ENCODE peak calls at places on chromosome 3, in four cellular contexts. Y is ACHN, T is COLO829, Z is LHCN-M2. L is an unnamed sample.

GRCh38 chr3:171797265-171797679 is 13.0 kb downstream of the PLD1 start:
- DNase-seq in Y (no peak), T (no peak), Z (no peak), L (no peak)

GRCh38 chr3:161999846-162000245 is 503.2 kb downstream of the OTOL1 start:
- DNase-seq in Y (no peak), T (no peak), Z (no peak), L (no peak)

GRCh38 chr3:176974303-176974702 is 223.0 kb downstream of the TBL1XR1 start:
- DNase-seq in Y (no peak), T (no peak), Z (no peak), L (peak)

GRCh38 chr3:64916937-64917336 is 229.1 kb upstream of the ADAMTS9 start:
- DNase-seq in Y (no peak), T (no peak), Z (no peak), L (no peak)

GRCh38 chr3:141302364-141303141 is 65.8 kb upstream of the ZBTB38 start:
- DNase-seq in Y (no peak), T (peak), Z (peak), L (peak)

GRCh38 chr3:113912551-113913246 is 35.1 kb upstream of the ZDHHC23 start:
- DNase-seq in Y (peak), T (peak), Z (peak), L (peak)

GRCh38 chr3:43178891-43179366 is 73.0 kb upstream of the POMGNT2 start:
- DNase-seq in Y (peak), T (peak), Z (peak), L (peak)

GRCh38 chr3:176814252-176814651 is 383.0 kb downstream of the TBL1XR1 start:
- DNase-seq in Y (peak), T (peak), Z (peak), L (peak)

GRCh38 chr3:187063286-187064081 is 75.8 kb downstream of the RPL39L start:
- DNase-seq in Y (no peak), T (no peak), Z (no peak), L (no peak)

GRCh38 chr3:71972031-71972430 is 187.1 kb upstream of the PROK2 start:
- DNase-seq in Y (peak), T (peak), Z (no peak), L (peak)

GRCh38 chr3:113157408-113157980 is 53.9 kb upstream of the BOC start:
- DNase-seq in Y (no peak), T (no peak), Z (no peak), L (no peak)

GRCh38 chr3:72951259-72951722 is 45.3 kb upstream of the PPP4R2 start:
- DNase-seq in Y (no peak), T (peak), Z (no peak), L (peak)

GRCh38 chr3:124834723-124835718 is 52.1 kb downstream of the ITGB5 start:
- DNase-seq in Y (peak), T (no peak), Z (peak), L (no peak)

GRCh38 chr3:179432021-179432420 is 19.2 kb downstream of the GNB4 start:
- DNase-seq in Y (no peak), T (no peak), Z (no peak), L (peak)

GRCh38 chr3:52890735-52891134 is 6.6 kb downstream of the STIMATE start:
- DNase-seq in Y (no peak), T (no peak), Z (no peak), L (no peak)

GRCh38 chr3:179000144-179000543 is 71.5 kb downstream of the ZMAT3 start:
- DNase-seq in Y (no peak), T (peak), Z (peak), L (no peak)

GRCh38 chr3:154090116-154090420 is 31.1 kb upstream of the ARHGEF26 start:
- DNase-seq in Y (no peak), T (no peak), Z (no peak), L (no peak)

L was measured in foreskin melanocyte.